ENCODE peak calls at places on chromosomes 5 and 9, in five cellular contexts. T, C, Z, Y and R are unnamed samples.

GRCh38 chr5:173637340-173637739 is 20.9 kb upstream of the BOD1 start:
- DNase-seq in C (no peak), Y (no peak), Z (no peak), T (no peak), R (no peak)

GRCh38 chr5:52760695-52761366 is 26.9 kb upstream of the ITGA1 start:
- DNase-seq in C (no peak), Z (no peak), T (no peak), Y (no peak), R (no peak)

GRCh38 chr9:92141144-92142129 is 26.2 kb upstream of the SPTLC1 start:
- DNase-seq in Z (peak; percentile 32), C (no peak), Y (no peak), T (peak; percentile 41), R (no peak)

GRCh38 chr9:113349434-113350337 is at the start of gene BSPRY:
- DNase-seq in T (peak; percentile 26), C (peak; percentile 45), Y (peak; percentile 14), Z (peak; percentile 72), R (no peak)

GRCh38 chr9:353077-353476 is 138.4 kb downstream of the DOCK8 start:
- DNase-seq in C (no peak), T (no peak), Z (peak; percentile 71), Y (no peak), R (no peak)

GRCh38 chr5:76402251-76402879 is 720 bp upstream of the IQGAP2 start:
- DNase-seq in Y (peak; percentile 76), T (no peak), Z (peak; percentile 61), C (peak; percentile 59), R (peak; percentile 78)

GRCh38 chr5:57855831-57856230 is 373.2 kb upstream of the ACTBL2 start:
- DNase-seq in Y (no peak), T (no peak), Z (no peak), C (no peak), R (no peak)

GRCh38 chr5:157740211-157740610 is 3.3 kb upstream of the LSM11 start:
- DNase-seq in C (no peak), T (no peak), Z (no peak), Y (no peak), R (no peak)

GRCh38 chr5:96765043-96765442 is 42.7 kb downstream of the ERAP1 start:
- DNase-seq in C (no peak), Y (no peak), T (no peak), Z (no peak), R (no peak)

GRCh38 chr5:145587308-145588071 is 247.7 kb downstream of the PRELID2 start:
- DNase-seq in Y (no peak), C (no peak), T (no peak), Z (no peak), R (no peak)

GRCh38 chr5:118647587-118647986 is 340.8 kb downstream of the DTWD2 start:
- DNase-seq in C (no peak), Z (no peak), Y (no peak), T (no peak), R (no peak)

GRCh38 chr9:136996361-136997281 is at the start of gene CLIC3:
- DNase-seq in C (no peak), T (no peak), Z (peak; percentile 92), Y (no peak), R (peak; percentile 43)

GRCh38 chr5:151581347-151581746 is 9.8 kb downstream of the FAT2 start:
- DNase-seq in Y (no peak), C (no peak), T (no peak), Z (no peak), R (no peak)

GRCh38 chr5:156984064-156984463 is 21.0 kb upstream of the TIMD4 start:
- DNase-seq in T (no peak), Z (no peak), C (no peak), Y (no peak), R (no peak)

GRCh38 chr5:122665087-122665486 is 109.8 kb upstream of the SNX2 start:
- DNase-seq in C (no peak), T (no peak), Y (no peak), Z (no peak), R (no peak)

GRCh38 chr9:116435706-116436105 is 251.4 kb upstream of the TRIM32 start:
- DNase-seq in Y (no peak), T (no peak), C (no peak), Z (no peak), R (no peak)

GRCh38 chr5:150488519-150489357 is 19.2 kb upstream of the NDST1 start:
- DNase-seq in C (no peak), T (peak; percentile 51), Y (no peak), Z (peak; percentile 89), R (no peak)

GRCh38 chr5:132872788-132873118 is 715 bp upstream of the LEAP2 start:
- DNase-seq in T (no peak), Y (no peak), Z (no peak), C (no peak), R (no peak)

GRCh38 chr5:14727428-14727865 is 62.9 kb downstream of the OTULIN start:
- DNase-seq in T (peak; percentile 82), Z (peak; percentile 65), C (peak; percentile 76), Y (peak; percentile 55), R (peak; percentile 65)

GRCh38 chr5:154966081-154966841 is 25.4 kb downstream of the MRPL22 start:
- DNase-seq in Z (no peak), Y (no peak), T (no peak), C (no peak), R (no peak)

GRCh38 chr5:82821978-82822927 is 254.9 kb downstream of the TMEM167A start:
- DNase-seq in Z (no peak), T (no peak), C (no peak), Y (no peak), R (no peak)

GRCh38 chr5:87845734-87846133 is 422.9 kb downstream of the TMEM161B start:
- DNase-seq in C (no peak), Z (no peak), T (no peak), Y (no peak), R (no peak)

GRCh38 chr5:35854248-35854647 is 2.4 kb upstream of the IL7R start:
- DNase-seq in T (no peak), Y (peak; percentile 69), Z (no peak), C (no peak), R (peak; percentile 53)

GRCh38 chr9:72193478-72193881 is 44.2 kb downstream of the GDA start:
- DNase-seq in Z (no peak), Y (no peak), C (no peak), T (no peak), R (no peak)

GRCh38 chr5:8934455-8934854 is 611.4 kb downstream of the SEMA5A start:
- DNase-seq in T (no peak), C (no peak), Z (no peak), Y (no peak), R (no peak)

GRCh38 chr9:137355445-137356365 is 53.6 kb upstream of the NRARP start:
- DNase-seq in Z (no peak), T (no peak), C (no peak), Y (no peak), R (no peak)

GRCh38 chr9:109816490-109816889 is 36.5 kb downstream of the PALM2AKAP2 start:
- DNase-seq in C (no peak), Z (no peak), Y (no peak), T (no peak), R (no peak)

GRCh38 chr5:181258576-181258975 is 2.4 kb downstream of the TRIM52 start:
- DNase-seq in C (no peak), Y (no peak), T (no peak), Z (no peak), R (no peak)

GRCh38 chr9:134314950-134315715 is 11.1 kb upstream of the RXRA start:
- DNase-seq in T (no peak), Y (no peak), C (no peak), Z (no peak), R (no peak)

GRCh38 chr5:129652353-129653138 is 95.3 kb upstream of the MINAR2 start:
- DNase-seq in Z (no peak), T (no peak), Y (no peak), C (no peak), R (no peak)

GRCh38 chr5:135600141-135600570 is 21.4 kb upstream of the CXCL14 start:
- DNase-seq in T (no peak), Y (no peak), C (no peak), Z (no peak), R (no peak)

GRCh38 chr9:82621446-82621845 is 441.5 kb downstream of the RASEF start:
- DNase-seq in C (no peak), Z (no peak), Y (no peak), T (no peak), R (no peak)

GRCh38 chr9:421896-422295 is 207.2 kb downstream of the DOCK8 start:
- DNase-seq in T (no peak), Y (no peak), C (no peak), Z (no peak), R (no peak)

GRCh38 chr5:168965638-168966037 is 335.3 kb downstream of the SLIT3 start:
- DNase-seq in Z (no peak), C (no peak), Y (no peak), T (no peak), R (no peak)

GRCh38 chr5:124235031-124235562 is 511.3 kb downstream of the ZNF608 start:
- DNase-seq in Z (no peak), C (no peak), T (no peak), Y (no peak), R (no peak)

GRCh38 chr9:132141364-132141947 is 20.4 kb upstream of the NTNG2 start:
- DNase-seq in Z (peak; percentile 30), T (peak; percentile 44), C (no peak), Y (no peak), R (no peak)

GRCh38 chr9:17018001-17018491 is 116.8 kb upstream of the CNTLN start:
- DNase-seq in Y (no peak), Z (peak; percentile 54), T (no peak), C (no peak), R (no peak)